ENCODE peak calls at places on chromosomes 7 and 10, in six cellular contexts. K is HCT116, L is GM12892, P is IMR-90, A is heart left ventricle, F is Peyer's patch. Y is an unnamed sample.
A peak's percentile ranks its signal among the peaks of the same experiment; 100 is the strongest.

GRCh38 chr10:133127291-133128125 is 32.5 kb upstream of the KNDC1 start:
- DNase-seq in K (peak; percentile 1), L (peak; percentile 25), P (no peak), A (peak; percentile 12), F (no peak), Y (no peak)

GRCh38 chr7:26779978-26780595 is 84.3 kb downstream of the SKAP2 start:
- DNase-seq in K (no peak), L (no peak), P (no peak), A (no peak), F (no peak), Y (no peak)

GRCh38 chr7:151626422-151627115 is 106.9 kb upstream of the RHEB start:
- DNase-seq in K (no peak), L (no peak), P (no peak), A (peak; percentile 48), F (peak; percentile 78), Y (no peak)

GRCh38 chr7:36280840-36281812 is 108.5 kb upstream of the ANLN start:
- DNase-seq in K (peak; percentile 34), L (no peak), P (peak; percentile 90), A (peak; percentile 73), F (peak; percentile 84), Y (peak; percentile 96)

GRCh38 chr10:103812431-103812830 is 42.9 kb downstream of the SH3PXD2A start:
- DNase-seq in K (no peak), L (no peak), P (no peak), A (no peak), F (no peak), Y (no peak)

GRCh38 chr7:102220929-102221850 is 65.5 kb upstream of the SH2B2 start:
- DNase-seq in K (no peak), L (no peak), P (peak; percentile 75), A (no peak), F (no peak), Y (peak; percentile 47)

GRCh38 chr10:35464805-35465456 is 128.6 kb downstream of the CCNY start:
- DNase-seq in K (no peak), L (no peak), P (peak; percentile 60), A (no peak), F (no peak), Y (no peak)

GRCh38 chr7:375491-375821 is 85.5 kb downstream of the FOXL3 start:
- DNase-seq in K (no peak), L (no peak), P (no peak), A (peak; percentile 19), F (peak; percentile 35), Y (no peak)

GRCh38 chr7:101527844-101528667 is 101.0 kb downstream of the MYL10 start:
- DNase-seq in K (no peak), L (no peak), P (peak; percentile 69), A (peak; percentile 54), F (no peak), Y (no peak)

GRCh38 chr10:46544989-46545791 is 11.3 kb downstream of the GPRIN2 start:
- DNase-seq in K (peak; percentile 10), L (no peak), P (no peak), A (peak; percentile 13), F (peak; percentile 47), Y (peak; percentile 76)

GRCh38 chr10:70974351-70974901 is 86.1 kb upstream of the PCBD1 start:
- DNase-seq in K (no peak), L (no peak), P (peak; percentile 4), A (no peak), F (no peak), Y (peak; percentile 69)

GRCh38 chr7:13778967-13779366 is 210.5 kb downstream of the ETV1 start:
- DNase-seq in K (peak; percentile 61), L (no peak), P (peak; percentile 35), A (no peak), F (no peak), Y (peak; percentile 64)

GRCh38 chr10:45534572-45534971 is 138.0 kb downstream of the ZFAND4 start:
- DNase-seq in K (no peak), L (no peak), P (no peak), A (no peak), F (no peak), Y (no peak)

GRCh38 chr7:5477723-5478531 is 54.3 kb upstream of the TNRC18 start:
- DNase-seq in K (no peak), L (no peak), P (no peak), A (peak; percentile 62), F (no peak), Y (no peak)

GRCh38 chr10:113504423-113504822 is 48.4 kb upstream of the HABP2 start:
- DNase-seq in K (no peak), L (no peak), P (no peak), A (no peak), F (no peak), Y (no peak)

GRCh38 chr7:2247141-2247985 is 5.3 kb downstream of the NUDT1 start:
- DNase-seq in K (no peak), L (no peak), P (no peak), A (no peak), F (no peak), Y (no peak)

GRCh38 chr7:3232228-3232627 is 68.8 kb upstream of the SDK1 start:
- DNase-seq in K (no peak), L (no peak), P (no peak), A (no peak), F (no peak), Y (no peak)

GRCh38 chr7:37449621-37450020 is 957 bp upstream of the ELMO1 start:
- DNase-seq in K (no peak), L (no peak), P (no peak), A (no peak), F (no peak), Y (no peak)

GRCh38 chr7:37446371-37446770 is 2.3 kb downstream of the ELMO1 start:
- DNase-seq in K (no peak), L (no peak), P (no peak), A (no peak), F (no peak), Y (no peak)

GRCh38 chr7:37450035-37450434 is 1.4 kb upstream of the ELMO1 start:
- DNase-seq in K (no peak), L (no peak), P (no peak), A (no peak), F (no peak), Y (no peak)

GRCh38 chr7:37448057-37448636 is 517 bp downstream of the ELMO1 start:
- DNase-seq in K (no peak), L (peak; percentile 36), P (no peak), A (peak; percentile 43), F (peak; percentile 58), Y (no peak)

GRCh38 chr7:37448637-37449331 is at the start of gene ELMO1:
- DNase-seq in K (no peak), L (peak; percentile 73), P (peak; percentile 6), A (peak; percentile 84), F (peak; percentile 94), Y (no peak)
- TF ChIP-seq POLR2A in K (no peak), L (peak; percentile 52), P (no peak), A (peak; percentile 67), F (peak; percentile 49), Y (no peak)

GRCh38 chr7:44065431-44066110 is at the start of gene PGAM2:
- DNase-seq in K (no peak), L (no peak), P (no peak), A (peak; percentile 92), F (peak; percentile 52), Y (no peak)
- TF ChIP-seq POLR2A in K (no peak), L (no peak), P (no peak), A (peak; percentile 62), F (no peak), Y (peak; percentile 15)

GRCh38 chr10:11280187-11280932 is 262.7 kb downstream of the CELF2 start:
- DNase-seq in K (no peak), L (no peak), P (no peak), A (no peak), F (no peak), Y (no peak)
- TF ChIP-seq POLR2A in K (no peak), L (peak; percentile 32), P (no peak), A (no peak), F (no peak), Y (no peak)

DNA sequence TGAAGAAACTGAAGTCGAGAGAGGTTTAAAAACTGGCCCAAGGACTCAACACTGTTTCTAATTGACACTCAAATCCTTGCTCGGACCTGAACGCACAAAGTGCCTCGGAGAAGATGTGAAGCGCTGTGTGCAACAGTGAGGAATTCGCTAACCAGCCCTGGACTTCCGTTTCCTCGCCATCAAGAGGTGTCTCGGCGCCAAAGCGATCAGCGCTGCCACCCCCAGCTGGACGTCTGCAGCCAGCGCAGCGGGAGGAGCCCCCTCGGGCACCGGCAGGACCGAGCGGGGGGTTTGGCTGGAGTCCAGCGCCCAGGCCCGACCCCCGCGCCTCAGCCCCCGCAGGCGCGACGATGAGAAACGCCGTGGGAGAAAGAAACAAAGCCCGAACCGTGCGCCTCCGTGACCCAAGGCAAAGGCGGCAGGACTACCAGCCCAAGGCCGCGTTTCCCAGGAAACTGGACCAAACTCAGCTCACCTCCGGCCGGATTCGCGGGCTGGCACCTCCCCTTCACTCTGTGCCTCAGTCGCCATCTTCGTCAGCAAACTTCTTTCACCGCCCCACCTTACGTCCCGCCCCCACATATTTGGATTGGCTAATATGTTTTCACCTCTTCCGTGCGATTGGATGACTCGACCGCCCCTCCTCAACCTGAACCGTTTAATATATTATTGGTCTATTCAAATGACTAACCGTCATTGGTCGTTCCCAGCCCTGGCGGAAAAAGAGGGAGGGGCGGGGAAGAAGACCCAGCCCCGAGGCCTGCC is at the start of gene ARHGAP19:
- DNase-seq in K (peak; percentile 98), L (peak; percentile 84), P (peak; percentile 99), A (peak; percentile 98), F (peak; percentile 98), Y (peak; percentile 91)
- TF ChIP-seq POLR2A in K (peak; percentile 58), L (peak; percentile 76), P (peak; percentile 84), A (peak; percentile 75), F (peak; percentile 63), Y (peak; percentile 76)

GRCh38 chr10:24953350-24954074 is 1.1 kb upstream of the PRTFDC1 start:
- DNase-seq in K (no peak), L (no peak), P (peak; percentile 40), A (no peak), F (no peak), Y (no peak)

GRCh38 chr10:24952701-24953349 is 419 bp upstream of the PRTFDC1 start:
- DNase-seq in K (no peak), L (peak; percentile 44), P (peak; percentile 56), A (peak; percentile 68), F (peak; percentile 67), Y (no peak)

GRCh38 chr10:24950439-24950838 is 2.0 kb downstream of the PRTFDC1 start:
- DNase-seq in K (no peak), L (no peak), P (no peak), A (no peak), F (no peak), Y (no peak)

GRCh38 chr10:24951201-24952145 is 933 bp downstream of the PRTFDC1 start:
- DNase-seq in K (no peak), L (no peak), P (no peak), A (peak; percentile 51), F (peak; percentile 66), Y (no peak)

DNA sequence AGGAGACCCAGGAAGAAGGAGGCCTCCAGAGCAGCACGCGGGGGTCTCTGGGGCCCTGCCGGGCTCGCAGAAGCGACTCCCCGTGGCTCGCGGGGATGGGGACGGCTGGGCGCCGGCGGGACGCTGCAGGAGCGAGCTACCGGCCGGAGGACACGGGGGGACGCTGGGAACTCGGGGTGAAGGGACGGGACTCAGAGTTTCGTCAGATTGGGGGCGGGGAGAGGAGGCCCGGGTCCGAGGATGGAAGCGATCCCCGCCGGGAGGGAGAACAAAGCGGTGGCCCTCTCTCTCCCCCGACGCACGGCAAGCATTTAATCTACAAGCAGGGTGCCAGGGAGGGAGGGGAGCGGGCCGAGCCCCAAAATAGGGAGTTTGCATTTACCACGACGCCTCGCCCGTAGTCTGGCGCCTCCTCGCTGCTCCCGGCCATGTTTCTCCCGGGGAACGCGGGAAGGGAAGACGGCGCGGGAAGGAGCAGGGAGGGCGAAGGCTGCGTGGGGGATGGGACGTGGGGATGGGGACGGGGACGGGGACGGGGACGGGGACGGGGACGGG is at the start of gene PRTFDC1:
- DNase-seq in K (no peak), L (peak; percentile 31), P (no peak), A (peak; percentile 61), F (peak; percentile 63), Y (no peak)
- TF ChIP-seq POLR2A in K (no peak), L (no peak), P (no peak), A (no peak), F (peak; percentile 1), Y (no peak)

Y was measured in H54.